ENCODE peak calls at places on chromosomes 16 and 17, in six cellular contexts. O, C, A, D, L and E are unnamed samples.

GRCh38 chr17:4304417-4305027 is 40.7 kb upstream of the ANKFY1 start:
- DNase-seq in O (peak; percentile 46), C (peak; percentile 35), A (peak; percentile 39), D (peak; percentile 52), L (peak; percentile 42), E (peak; percentile 24)

GRCh38 chr16:3215601-3216262 is 19.2 kb downstream of the ZNF200 start:
- DNase-seq in O (no peak), C (no peak), A (no peak), D (no peak), L (no peak), E (no peak)

GRCh38 chr17:17139972-17140589 is 66.1 kb downstream of the PLD6 start:
- DNase-seq in O (no peak), C (no peak), A (no peak), D (no peak), L (no peak), E (peak; percentile 21)

GRCh38 chr16:66295761-66296546 is 70.5 kb upstream of the CDH5 start:
- DNase-seq in O (no peak), C (no peak), A (no peak), D (no peak), L (no peak), E (no peak)

GRCh38 chr16:22098538-22099255 is 6.4 kb downstream of the VWA3A start:
- DNase-seq in O (peak; percentile 49), C (peak; percentile 48), A (no peak), D (peak; percentile 84), L (peak; percentile 72), E (peak; percentile 40)

GRCh38 chr16:28218109-28218508 is 6.3 kb upstream of the XPO6 start:
- DNase-seq in O (peak; percentile 72), C (peak; percentile 48), A (no peak), D (peak; percentile 84), L (peak; percentile 12), E (peak; percentile 22)

GRCh38 chr16:15925631-15926030 is 23.8 kb upstream of the ABCC1 start:
- DNase-seq in O (no peak), C (no peak), A (no peak), D (peak; percentile 13), L (no peak), E (no peak)

GRCh38 chr17:6688944-6689343 is 24.2 kb downstream of the SLC13A5 start:
- DNase-seq in O (no peak), C (no peak), A (no peak), D (no peak), L (no peak), E (no peak)

GRCh38 chr17:73365934-73366623 is 54.3 kb upstream of the CDC42EP4 start:
- DNase-seq in O (no peak), C (no peak), A (no peak), D (no peak), L (no peak), E (no peak)

GRCh38 chr17:64498308-64499203 is 1.7 kb upstream of the POLG2 start:
- DNase-seq in O (no peak), C (peak; percentile 46), A (no peak), D (no peak), L (no peak), E (no peak)

GRCh38 chr17:31558748-31559646 is 167.5 kb downstream of the RAB11FIP4 start:
- DNase-seq in O (peak; percentile 77), C (peak; percentile 76), A (peak; percentile 37), D (peak; percentile 83), L (peak; percentile 68), E (peak; percentile 88)

GRCh38 chr17:65931246-65932149 is 260.4 kb downstream of the CEP112 start:
- DNase-seq in O (peak; percentile 56), C (no peak), A (no peak), D (no peak), L (no peak), E (peak; percentile 5)

GRCh38 chr16:47043200-47043599 is 69.7 kb upstream of the DNAJA2 start:
- DNase-seq in O (no peak), C (no peak), A (no peak), D (no peak), L (no peak), E (no peak)

GRCh38 chr17:59607061-59607460 is 12.6 kb upstream of the CLTC start:
- DNase-seq in O (no peak), C (no peak), A (no peak), D (no peak), L (peak; percentile 20), E (no peak)

GRCh38 chr17:27657620-27658019 is 26.6 kb downstream of the LGALS9 start:
- DNase-seq in O (no peak), C (no peak), A (no peak), D (peak; percentile 29), L (peak; percentile 21), E (no peak)

GRCh38 chr17:15377200-15377599 is 35.8 kb upstream of the TEKT3 start:
- DNase-seq in O (peak; percentile 80), C (peak; percentile 90), A (no peak), D (no peak), L (no peak), E (peak; percentile 48)

GRCh38 chr17:38741853-38742421 is 6.2 kb downstream of the PCGF2 start:
- DNase-seq in O (peak; percentile 35), C (no peak), A (no peak), D (no peak), L (no peak), E (no peak)

GRCh38 chr16:86355951-86356350 is 154.4 kb upstream of the FOXF1 start:
- DNase-seq in O (no peak), C (no peak), A (no peak), D (peak; percentile 45), L (no peak), E (no peak)